ENCODE peak calls at places on chromosomes 5 and 9, in ten cellular contexts. I, P, G, Q, N, S, D, H, V and B are unnamed samples.

GRCh38 chr9:130390371-130390770 is 54.4 kb upstream of the ASS1 start:
- DNase-seq in I (no peak), P (no peak), G (no peak), Q (no peak), N (no peak), S (no peak), D (no peak), H (no peak), V (no peak), B (no peak)

GRCh38 chr5:31827862-31828261 is 188.9 kb downstream of the PDZD2 start:
- DNase-seq in I (peak; percentile 30), P (no peak), G (no peak), Q (no peak), N (no peak), S (no peak), D (peak; percentile 5), H (peak; percentile 51), V (peak; percentile 57), B (no peak)

GRCh38 chr9:93630806-93631411 is 54.5 kb downstream of the PHF2 start:
- DNase-seq in I (no peak), P (no peak), G (no peak), Q (no peak), N (no peak), S (no peak), D (no peak), H (no peak), V (no peak), B (no peak)

GRCh38 chr5:177369050-177369912 is 11.6 kb downstream of the RGS14 start:
- DNase-seq in I (no peak), P (no peak), G (no peak), Q (peak; percentile 86), N (peak; percentile 42), S (no peak), D (peak; percentile 6), H (peak; percentile 25), V (peak; percentile 61), B (peak; percentile 68)

GRCh38 chr9:109974143-109974917 is 194.3 kb downstream of the PALM2AKAP2 start:
- DNase-seq in I (no peak), P (no peak), G (no peak), Q (no peak), N (no peak), S (no peak), D (no peak), H (no peak), V (no peak), B (peak; percentile 63)

GRCh38 chr9:121689461-121690157 is 38.2 kb downstream of the DAB2IP start:
- DNase-seq in I (no peak), P (no peak), G (no peak), Q (no peak), N (no peak), S (peak; percentile 42), D (no peak), H (no peak), V (no peak), B (no peak)

GRCh38 chr9:136840877-136841645 is 1.2 kb upstream of the AJM1 start:
- DNase-seq in I (peak; percentile 38), P (no peak), G (peak; percentile 52), Q (no peak), N (no peak), S (no peak), D (peak; percentile 59), H (peak; percentile 44), V (peak; percentile 81), B (no peak)

GRCh38 chr5:82639393-82640144 is 361.4 kb upstream of the RPS23 start:
- DNase-seq in I (no peak), P (no peak), G (no peak), Q (no peak), N (no peak), S (no peak), D (peak; percentile 12), H (peak; percentile 32), V (peak; percentile 20), B (no peak)

GRCh38 chr5:86542532-86542931 is 75.2 kb upstream of the COX7C start:
- DNase-seq in I (no peak), P (no peak), G (no peak), Q (no peak), N (no peak), S (no peak), D (no peak), H (no peak), V (no peak), B (no peak)

GRCh38 chr5:42767491-42768105 is 11.0 kb downstream of the CCDC152 start:
- DNase-seq in I (no peak), P (no peak), G (no peak), Q (no peak), N (no peak), S (no peak), D (peak; percentile 43), H (peak; percentile 65), V (peak; percentile 65), B (peak; percentile 27)

DNA sequence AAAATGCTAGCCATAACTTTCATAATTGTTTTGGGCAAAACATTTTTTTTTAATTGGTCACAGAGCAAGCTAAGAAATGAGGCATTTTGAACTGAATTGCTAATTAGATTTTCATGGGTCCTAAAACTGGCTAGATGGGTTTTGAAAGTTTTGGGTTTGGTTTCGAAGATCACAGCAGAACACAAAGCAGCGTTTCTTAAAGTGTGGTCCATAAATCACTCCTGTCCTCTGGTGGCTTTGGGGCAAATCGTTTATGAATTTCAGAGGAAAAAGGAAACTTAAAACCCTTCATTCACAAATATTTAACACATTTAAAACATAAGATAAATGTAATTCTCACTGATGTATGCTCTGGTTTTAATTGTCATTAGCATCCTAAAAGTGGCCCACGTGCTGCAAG is 503.7 kb downstream of the SPATA31D1 start:
- DNase-seq in I (no peak), P (no peak), G (no peak), Q (no peak), N (no peak), S (no peak), D (no peak), H (no peak), V (peak; percentile 48), B (no peak)
- TF ChIP-seq CTCF in I (no peak), P (peak; percentile 8), G (no peak), Q (peak; percentile 19), N (no peak), S (no peak), D (peak; percentile 10), H (no peak), V (no peak), B (no peak)

GRCh38 chr5:1005904-1006655 is 2.5 kb upstream of the NKD2 start:
- DNase-seq in I (no peak), P (no peak), G (no peak), Q (no peak), N (no peak), S (peak; percentile 46), D (no peak), H (no peak), V (no peak), B (no peak)

GRCh38 chr5:1005362-1005851 is 3.2 kb upstream of the NKD2 start:
- DNase-seq in I (no peak), P (no peak), G (no peak), Q (no peak), N (no peak), S (peak; percentile 63), D (no peak), H (no peak), V (no peak), B (no peak)

GRCh38 chr5:1003296-1003937 is 5.2 kb upstream of the NKD2 start:
- DNase-seq in I (no peak), P (no peak), G (peak; percentile 84), Q (no peak), N (no peak), S (peak; percentile 75), D (no peak), H (peak; percentile 31), V (no peak), B (no peak)

GRCh38 chr5:1006656-1007071 is 1.9 kb upstream of the NKD2 start:
- DNase-seq in I (no peak), P (no peak), G (no peak), Q (no peak), N (no peak), S (peak; percentile 50), D (no peak), H (no peak), V (no peak), B (no peak)

GRCh38 chr5:1004598-1005361 is 3.8 kb upstream of the NKD2 start:
- DNase-seq in I (no peak), P (no peak), G (no peak), Q (peak; percentile 61), N (peak; percentile 66), S (peak; percentile 87), D (peak; percentile 39), H (peak; percentile 55), V (peak; percentile 69), B (no peak)
- TF ChIP-seq CTCF in I (no peak), P (peak; percentile 45), G (no peak), Q (peak; percentile 79), N (peak; percentile 56), S (peak; percentile 51), D (peak; percentile 40), H (peak; percentile 44), V (no peak), B (peak; percentile 43)

GRCh38 chr5:140348104-140348503 is 1.7 kb upstream of the HBEGF start:
- DNase-seq in I (no peak), P (no peak), G (peak; percentile 88), Q (no peak), N (no peak), S (no peak), D (no peak), H (no peak), V (no peak), B (no peak)

GRCh38 chr5:140346348-140347221 is at the start of gene HBEGF:
- DNase-seq in I (no peak), P (no peak), G (peak; percentile 70), Q (peak; percentile 85), N (peak; percentile 66), S (peak; percentile 94), D (peak; percentile 51), H (peak; percentile 65), V (peak; percentile 89), B (peak; percentile 84)

GRCh38 chr5:140344683-140345423 is 1.6 kb downstream of the HBEGF start:
- DNase-seq in I (no peak), P (no peak), G (peak; percentile 78), Q (peak; percentile 61), N (no peak), S (no peak), D (no peak), H (peak; percentile 34), V (peak; percentile 56), B (no peak)

GRCh38 chr5:140347382-140347781 is 979 bp upstream of the HBEGF start:
- DNase-seq in I (no peak), P (no peak), G (no peak), Q (no peak), N (no peak), S (no peak), D (no peak), H (no peak), V (no peak), B (no peak)

DNA sequence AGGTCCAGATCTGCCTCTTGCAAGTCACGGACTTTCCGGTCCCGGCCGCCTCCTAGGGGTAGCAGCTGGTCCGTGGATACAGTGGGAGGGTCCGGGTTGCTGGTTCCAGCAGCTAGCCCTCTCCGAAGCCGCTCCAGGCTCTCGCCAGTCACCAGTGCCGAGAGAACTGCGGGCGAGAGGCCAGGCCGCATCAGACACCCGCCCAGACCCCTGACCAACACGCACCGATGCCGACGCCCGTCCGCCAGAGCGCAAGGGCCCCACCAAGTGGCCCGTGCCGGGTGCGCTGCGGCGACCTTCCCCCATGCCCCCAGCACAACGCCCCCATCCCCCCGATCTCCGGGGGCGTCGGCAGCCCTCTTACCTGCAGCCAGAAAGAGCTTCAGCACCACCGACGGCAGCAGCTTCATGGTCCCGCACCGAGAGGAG is 470 bp downstream of the HBEGF start:
- DNase-seq in I (no peak), P (no peak), G (peak; percentile 38), Q (peak; percentile 67), N (peak; percentile 50), S (peak; percentile 85), D (peak; percentile 55), H (peak; percentile 68), V (peak; percentile 85), B (peak; percentile 56)
- TF ChIP-seq CTCF in I (peak; percentile 53), P (peak; percentile 51), G (no peak), Q (peak; percentile 64), N (no peak), S (peak; percentile 43), D (peak; percentile 48), H (peak; percentile 52), V (peak; percentile 27), B (no peak)

GRCh38 chr5:1478333-1478732 is 33.1 kb upstream of the SLC6A3 start:
- DNase-seq in I (no peak), P (no peak), G (no peak), Q (no peak), N (no peak), S (no peak), D (no peak), H (no peak), V (no peak), B (no peak)
- TF ChIP-seq CTCF in I (no peak), P (no peak), G (no peak), Q (no peak), N (no peak), S (no peak), D (no peak), H (no peak), V (no peak), B (no peak)